ENCODE peak calls at places on chromosome 4, in five cellular contexts. C is neural progenitor cell; B is CD8-positive, alpha-beta T cell; Z is endothelial cell of umbilical vein; W is Panc1. J is an unnamed sample.

GRCh38 chr4:40912455-40913055 is 162.8 kb downstream of the NSUN7 start:
- DNase-seq in C (no peak), B (no peak), Z (no peak), W (no peak), J (no peak)

GRCh38 chr4:13284932-13285331 is 199.2 kb downstream of the RAB28 start:
- DNase-seq in C (no peak), B (no peak), Z (no peak), W (no peak), J (no peak)

GRCh38 chr4:107711831-107712230 is 8.2 kb downstream of the PAPSS1 start:
- DNase-seq in C (no peak), B (no peak), Z (no peak), W (no peak), J (no peak)

GRCh38 chr4:45442466-45442865 is 681.4 kb downstream of the GABRG1 start:
- DNase-seq in C (peak; percentile 47), B (no peak), Z (no peak), W (no peak), J (peak; percentile 24)

GRCh38 chr4:6847134-6847533 is 62.5 kb upstream of the TBC1D14 start:
- DNase-seq in C (no peak), B (no peak), Z (no peak), W (no peak), J (no peak)

GRCh38 chr4:27084685-27085356 is 224.2 kb downstream of the STIM2 start:
- DNase-seq in C (peak; percentile 81), B (no peak), Z (peak; percentile 39), W (no peak), J (no peak)

GRCh38 chr4:17698116-17698515 is 83.3 kb downstream of the FAM184B start:
- DNase-seq in C (no peak), B (no peak), Z (no peak), W (no peak), J (no peak)

GRCh38 chr4:119628281-119629141 is at the start of gene PDE5A:
- DNase-seq in C (peak; percentile 96), B (peak; percentile 68), Z (peak; percentile 78), W (no peak), J (peak; percentile 91)

GRCh38 chr4:37392540-37393255 is 148.2 kb downstream of the NWD2 start:
- DNase-seq in C (peak; percentile 5), B (no peak), Z (peak; percentile 4), W (no peak), J (no peak)

GRCh38 chr4:44017422-44017739 is 431.2 kb downstream of the KCTD8 start:
- DNase-seq in C (no peak), B (no peak), Z (no peak), W (peak; percentile 4), J (no peak)

GRCh38 chr4:20532871-20533870 is 167.1 kb upstream of the PACRGL start:
- DNase-seq in C (no peak), B (no peak), Z (no peak), W (no peak), J (no peak)

GRCh38 chr4:107050525-107051135 is 14.5 kb upstream of the DKK2 start:
- DNase-seq in C (peak; percentile 15), B (no peak), Z (peak; percentile 12), W (no peak), J (peak; percentile 11)

GRCh38 chr4:48578132-48578964 is 88.3 kb downstream of the ZAR1 start:
- DNase-seq in C (peak; percentile 75), B (peak; percentile 19), Z (peak; percentile 77), W (peak; percentile 42), J (peak; percentile 45)

DNA sequence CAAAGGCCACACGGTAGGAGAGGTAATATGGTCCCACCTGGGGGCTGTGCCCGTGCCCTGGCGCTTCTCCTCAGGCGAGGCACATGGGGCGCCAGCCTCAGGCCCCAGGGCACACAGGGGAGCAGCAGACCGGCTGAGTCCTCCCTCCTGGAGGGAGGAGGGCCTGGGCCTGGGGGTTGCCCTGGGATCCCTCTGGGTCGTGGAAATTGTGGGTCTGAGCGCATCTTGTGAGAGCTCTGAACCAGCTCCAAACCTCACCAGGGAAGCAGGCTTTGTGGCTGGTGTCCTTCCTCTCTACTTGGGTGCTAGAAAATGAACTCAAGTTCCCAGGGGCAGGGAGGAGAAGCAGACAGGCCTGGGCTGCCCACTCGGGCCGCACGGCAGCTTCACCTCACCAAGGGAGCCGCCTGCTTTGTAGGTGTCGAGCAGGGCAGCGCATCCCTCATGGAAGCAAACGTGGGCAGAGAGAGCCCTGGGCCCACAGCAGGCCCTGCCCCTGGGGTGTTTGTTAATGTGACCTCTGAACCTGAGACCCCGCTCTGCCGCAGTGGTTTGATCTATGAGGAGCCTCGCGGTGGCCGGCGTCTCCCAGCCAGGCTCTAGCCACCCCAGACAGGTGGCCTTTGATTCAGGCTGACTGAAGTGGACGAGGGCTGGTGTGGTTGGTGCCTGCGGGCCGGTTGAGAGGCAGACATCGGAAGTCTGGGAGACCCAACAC is 10.8 kb downstream of the HTRA3 start:
- DNase-seq in C (no peak), B (no peak), Z (no peak), W (no peak), J (no peak)
- H3K4me1 ChIP-seq in C (peaks cover under 1% of the 10 kb centered on the region), B (no peaks in the 10 kb centered on the region), Z (peaks cover 9% of the 10 kb centered on the region), W (peaks cover 4% of the 10 kb centered on the region), J (no peaks in the 10 kb centered on the region)

DNA sequence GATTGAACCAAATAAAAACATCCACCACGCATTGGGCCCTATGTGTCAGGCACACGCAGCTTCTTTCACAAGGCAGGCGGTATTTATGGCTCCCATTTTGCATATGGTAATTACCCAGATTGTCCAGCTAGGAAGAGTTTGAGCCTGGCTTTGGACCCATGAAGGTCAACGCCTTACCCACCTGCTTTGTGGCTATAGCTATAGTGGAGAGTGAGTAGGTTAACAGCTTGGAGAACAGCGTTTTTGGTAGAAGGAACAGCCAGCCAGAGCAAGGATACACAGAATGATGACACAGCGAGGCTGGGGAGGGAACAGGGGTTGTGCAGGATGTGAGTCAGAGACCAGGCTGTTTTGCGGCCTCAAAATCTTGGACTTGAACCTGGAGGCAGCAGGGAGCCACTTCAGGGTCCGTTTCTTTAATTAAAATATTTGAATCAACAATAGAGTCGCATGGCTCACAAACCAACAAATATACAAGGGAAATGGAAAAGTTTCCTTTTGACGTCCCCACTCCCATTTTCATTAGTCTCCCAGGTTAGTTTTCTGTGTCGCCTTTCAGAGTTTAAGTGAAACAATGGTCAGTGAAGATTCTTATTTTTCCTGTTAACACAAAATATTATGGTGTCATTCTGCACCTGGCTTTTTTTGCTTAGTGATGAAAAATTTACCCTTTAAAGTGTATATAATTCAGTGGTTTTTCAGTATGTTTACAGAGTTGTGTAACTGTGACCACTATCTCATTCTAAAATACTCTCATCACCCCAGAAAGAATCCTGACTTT is 118.2 kb upstream of the STX18 start:
- DNase-seq in C (no peak), B (no peak), Z (peak; percentile 69), W (peak; percentile 67), J (no peak)
- TF ChIP-seq CTCF in C (no peak), B (no peak), Z (no peak), W (no peak), J (no peak)

DNA sequence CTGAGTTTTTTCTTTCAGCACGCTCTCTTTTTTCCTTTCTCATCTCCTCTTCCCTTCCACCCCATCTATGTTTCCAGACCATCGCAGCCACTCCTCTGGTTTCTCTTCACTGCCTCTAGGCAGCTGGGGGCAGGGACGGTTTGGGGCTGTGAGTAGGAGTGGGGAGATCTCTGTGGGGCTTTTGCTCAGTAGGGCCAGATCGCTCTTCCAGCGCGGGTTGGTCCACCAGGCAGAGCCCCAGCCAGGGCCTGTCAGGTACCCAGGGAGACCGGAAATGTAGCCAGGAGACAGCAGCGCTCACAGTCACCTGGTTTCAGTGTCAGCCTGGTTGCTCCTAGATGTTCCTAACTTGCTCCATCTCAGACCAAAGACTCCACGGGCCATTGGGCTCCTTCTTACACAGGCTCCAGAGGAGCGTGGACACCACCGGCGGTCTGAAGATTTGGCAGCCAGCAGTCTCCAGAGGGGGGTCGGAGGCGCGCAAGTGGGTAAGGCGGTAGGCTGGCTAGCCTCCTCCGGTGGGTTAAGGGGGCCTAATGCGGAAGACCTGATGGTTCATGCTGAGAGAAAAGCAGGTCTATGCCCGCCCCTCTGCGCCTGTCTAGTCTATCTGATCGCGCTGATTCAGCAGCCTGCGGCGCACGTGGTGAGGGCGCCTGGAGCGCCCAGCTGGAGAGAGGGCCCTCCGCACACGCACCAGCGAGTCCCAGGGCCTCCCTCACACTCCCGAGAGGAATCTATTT is 1.8 kb downstream of the FGF5 start:
- DNase-seq in C (peak; percentile 17), B (no peak), Z (no peak), W (no peak), J (no peak)
- H3K4me1 ChIP-seq in C (peaks cover 22% of the 10 kb centered on the region), B (peaks cover 27% of the 10 kb centered on the region), Z (peaks cover 12% of the 10 kb centered on the region), W (no peaks in the 10 kb centered on the region), J (no peaks in the 10 kb centered on the region)

GRCh38 chr4:121943941-121944340 is 7.9 kb downstream of the TRPC3 start:
- DNase-seq in C (peak; percentile 53), B (no peak), Z (no peak), W (no peak), J (peak; percentile 32)
- TF ChIP-seq CTCF in C (peak; percentile 61), B (peak; percentile 48), Z (peak; percentile 40), W (peak; percentile 45), J (no peak)

GRCh38 chr4:99811850-99812249 is 4.8 kb upstream of the DAPP1 start:
- DNase-seq in C (peak; percentile 59), B (peak; percentile 11), Z (peak; percentile 40), W (peak; percentile 7), J (no peak)

GRCh38 chr4:99818661-99819060 is 2.0 kb downstream of the DAPP1 start:
- DNase-seq in C (no peak), B (no peak), Z (no peak), W (no peak), J (no peak)

GRCh38 chr4:99816611-99817309 is at the start of gene DAPP1:
- DNase-seq in C (no peak), B (peak; percentile 57), Z (no peak), W (no peak), J (no peak)

GRCh38 chr4:99817310-99817885 is 771 bp downstream of the DAPP1 start:
- DNase-seq in C (no peak), B (no peak), Z (no peak), W (no peak), J (no peak)

DNA sequence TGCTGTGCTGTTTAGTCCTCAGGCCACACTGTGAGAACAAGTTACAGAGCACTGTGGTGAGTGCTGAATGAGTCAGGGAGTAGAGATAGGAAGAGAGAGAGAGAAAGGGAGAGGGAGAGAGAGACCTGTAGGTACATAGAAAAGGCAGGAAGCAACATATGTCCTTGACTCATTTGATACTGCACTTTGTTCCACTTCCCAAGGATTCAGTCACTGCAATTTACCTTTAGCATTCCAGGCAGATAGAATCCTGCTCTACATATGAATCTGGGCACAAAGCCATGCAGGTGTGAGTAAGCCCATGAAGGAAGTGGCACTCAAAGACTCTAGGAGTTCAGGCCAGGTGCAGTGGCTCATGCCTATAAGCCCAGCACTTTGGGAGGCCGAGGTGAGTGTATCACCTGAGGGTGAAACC is 1.0 kb upstream of the DAPP1 start:
- DNase-seq in C (no peak), B (no peak), Z (no peak), W (no peak), J (no peak)
- H3K4me1 ChIP-seq in C (no peaks in the 10 kb centered on the region), B (peaks cover 29% of the 10 kb centered on the region), Z (no peaks in the 10 kb centered on the region), W (no peaks in the 10 kb centered on the region), J (no peaks in the 10 kb centered on the region)

GRCh38 chr4:3317011-3317655 is 24.3 kb downstream of the RGS12 start:
- DNase-seq in C (no peak), B (no peak), Z (no peak), W (no peak), J (no peak)

GRCh38 chr4:3320361-3321023 is 27.7 kb downstream of the RGS12 start:
- DNase-seq in C (no peak), B (no peak), Z (no peak), W (no peak), J (no peak)

GRCh38 chr4:3317656-3318211 is 24.9 kb downstream of the RGS12 start:
- DNase-seq in C (no peak), B (no peak), Z (no peak), W (no peak), J (no peak)

GRCh38 chr4:3316146-3316545 is 23.3 kb downstream of the RGS12 start:
- DNase-seq in C (no peak), B (no peak), Z (no peak), W (no peak), J (no peak)

GRCh38 chr4:3318561-3319021 is 25.8 kb downstream of the RGS12 start:
- DNase-seq in C (peak; percentile 67), B (no peak), Z (no peak), W (no peak), J (no peak)
- TF ChIP-seq CTCF in C (peak; percentile 51), B (no peak), Z (peak; percentile 35), W (no peak), J (no peak)